ENCODE peak calls at places on chromosomes 3 and 15, in four cellular contexts. A is cardiac muscle cell; U is WERI-Rb-1; I is naive thymus-derived CD4-positive, alpha-beta T cell. X is an unnamed sample.

GRCh38 chr3:141561426-141562034 is 74.7 kb downstream of the RASA2 start:
- DNase-seq in A (peak; percentile 60), I (peak; percentile 73), U (peak; percentile 9), X (peak; percentile 27)

GRCh38 chr3:78601249-78601648 is 1166.5 kb downstream of the ROBO1 start:
- DNase-seq in U (no peak), A (no peak), I (no peak), X (no peak)

GRCh38 chr15:80636675-80637074 is 58.4 kb upstream of the ABHD17C start:
- DNase-seq in I (no peak), U (no peak), A (no peak), X (no peak)

GRCh38 chr3:42746455-42747450 is 26.3 kb downstream of the CCDC13 start:
- DNase-seq in A (peak; percentile 41), I (no peak), U (no peak), X (peak; percentile 34)

GRCh38 chr15:71455107-71455506 is 339.8 kb downstream of the THSD4 start:
- DNase-seq in U (no peak), I (no peak), A (no peak), X (no peak)

GRCh38 chr3:72536206-72536887 is 311.9 kb downstream of the SHQ1 start:
- DNase-seq in U (no peak), I (no peak), A (no peak), X (no peak)

GRCh38 chr3:134796313-134797079 is 1.4 kb downstream of the EPHB1 start:
- DNase-seq in A (peak; percentile 42), U (peak; percentile 70), I (no peak), X (no peak)

GRCh38 chr15:40891810-40892448 is 2.3 kb upstream of the VPS18 start:
- DNase-seq in U (peak; percentile 65), A (peak; percentile 63), I (no peak), X (peak; percentile 59)

GRCh38 chr3:191328963-191329653 is at the start of gene CCDC50:
- DNase-seq in U (peak; percentile 86), A (peak; percentile 85), I (peak; percentile 9), X (peak; percentile 89)

GRCh38 chr3:123349201-123349535 is 99.7 kb downstream of the ADCY5 start:
- DNase-seq in A (peak; percentile 36), I (no peak), U (no peak), X (no peak)
- H3K27me3 ChIP-seq in A (no peaks in the 10 kb centered on the region), I (no peaks in the 10 kb centered on the region), U (no peaks in the 10 kb centered on the region), X (no peaks in the 10 kb centered on the region)

DNA sequence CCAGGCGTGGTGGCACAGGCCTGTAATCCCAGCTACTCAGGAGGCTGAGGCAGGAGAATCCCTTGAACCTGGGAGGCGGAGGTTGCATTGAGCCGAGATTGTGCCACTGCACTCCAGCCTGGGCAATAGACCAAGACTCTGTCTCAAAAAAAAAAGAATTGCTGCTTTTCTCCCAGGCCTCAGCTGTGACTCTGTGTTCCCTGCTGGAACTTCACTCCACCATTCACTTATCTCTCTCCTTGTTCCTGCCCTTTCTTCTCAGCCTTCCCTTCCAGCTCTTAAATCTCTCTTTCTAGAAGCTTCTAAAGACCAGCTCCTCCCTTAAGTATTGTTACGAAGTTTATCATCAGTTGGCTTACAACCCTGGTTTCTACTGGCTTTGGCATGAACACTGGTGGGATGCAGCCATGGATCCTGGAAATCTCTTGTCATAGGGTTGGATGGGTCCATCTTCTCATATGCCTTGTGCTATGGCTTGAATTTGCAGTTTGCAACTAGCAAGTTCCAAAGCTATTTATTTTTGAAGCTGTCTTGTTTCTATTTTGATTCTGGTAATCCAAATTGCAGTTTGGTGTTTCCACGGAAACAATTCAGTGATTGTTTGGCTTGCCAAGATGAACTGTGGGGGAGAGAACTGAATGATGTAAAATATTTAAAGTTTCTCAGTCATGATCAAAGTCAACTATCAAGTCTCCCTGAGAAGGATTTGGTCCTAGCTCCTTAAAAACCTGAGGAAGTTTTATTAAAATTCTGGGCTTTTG is 10.4 kb downstream of the C3orf62 start:
- DNase-seq in A (no peak), I (no peak), U (no peak), X (no peak)
- H3K27ac ChIP-seq in A (no peak overlapping the region), I (no peak overlapping the region), U (no peak overlapping the region), X (no peak overlapping the region)

DNA sequence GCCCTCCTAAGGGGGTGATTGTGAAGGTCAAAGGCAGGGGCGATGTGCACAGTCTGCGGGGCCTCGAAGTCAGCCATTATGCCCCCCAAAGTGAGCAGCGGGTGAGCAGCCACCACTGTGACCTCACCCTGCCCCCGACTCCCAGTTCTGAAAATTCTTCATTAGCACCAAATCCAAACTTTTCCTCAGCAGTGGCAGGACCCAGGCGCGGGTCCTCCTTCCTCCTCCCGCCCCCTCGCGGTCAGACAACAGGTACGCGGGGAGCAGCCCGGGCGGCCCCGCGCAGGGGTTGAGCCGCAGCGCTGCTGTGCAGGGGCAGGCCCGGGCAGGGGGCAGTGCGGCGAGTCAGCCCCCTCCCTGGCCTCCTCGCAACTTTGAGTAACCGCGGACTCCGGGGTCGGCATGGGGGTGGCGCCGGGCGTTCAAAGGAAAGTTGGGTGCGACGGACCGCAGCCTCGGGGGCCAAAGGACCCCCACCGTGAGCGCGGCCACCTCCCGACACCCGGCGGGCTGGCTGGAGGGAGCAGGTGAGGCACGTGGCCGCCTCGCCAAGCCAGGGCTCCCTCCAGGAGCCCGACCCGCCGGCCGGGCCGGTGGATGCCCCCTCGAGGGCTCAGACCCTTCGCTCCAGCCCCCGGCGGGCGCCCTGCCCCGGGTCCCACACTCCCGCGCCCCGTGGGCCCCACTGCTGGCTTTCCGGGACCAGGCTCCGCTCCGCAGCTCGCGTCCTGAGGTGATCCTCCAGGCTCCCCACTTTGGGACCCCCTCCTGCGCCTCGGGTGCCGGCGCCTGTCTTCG is 49.4 kb upstream of the CCDC174 start:
- DNase-seq in I (no peak), U (peak; percentile 19), A (no peak), X (no peak)
- H3K27me3 ChIP-seq in I (no peaks in the 10 kb centered on the region), U (no peaks in the 10 kb centered on the region), A (peaks cover 46% of the 10 kb centered on the region), X (no peaks in the 10 kb centered on the region)

DNA sequence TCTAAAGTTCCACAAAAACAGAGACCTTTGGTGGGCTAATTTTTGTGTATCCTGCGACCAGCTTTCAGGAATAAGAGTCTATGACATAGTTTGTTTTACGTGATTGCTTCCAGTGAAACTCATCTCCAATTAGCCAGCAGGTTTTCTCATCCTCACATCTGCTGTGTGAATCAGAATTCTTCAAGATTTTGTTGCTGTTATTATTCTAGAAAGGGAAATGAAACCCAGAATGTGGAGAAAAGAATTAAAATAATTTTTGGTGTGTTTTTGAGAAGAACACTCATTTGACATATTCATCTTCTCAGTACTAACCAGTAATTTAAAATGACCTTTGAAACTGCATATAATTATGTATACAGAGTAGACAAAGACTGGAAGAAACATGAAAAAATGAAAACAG is 175.9 kb downstream of the USP13 start:
- DNase-seq in U (no peak), A (no peak), I (no peak), X (no peak)
- H3K27ac ChIP-seq in U (no peak overlapping the region), A (no peak overlapping the region), I (no peak overlapping the region), X (no peak overlapping the region)

GRCh38 chr3:9497821-9498565 is 55.6 kb downstream of the LHFPL4 start:
- DNase-seq in A (no peak), I (no peak), U (no peak), X (no peak)
- H3K27me3 ChIP-seq in A (peaks cover 25% of the 10 kb centered on the region), I (peaks cover 5% of the 10 kb centered on the region), U (no peaks in the 10 kb centered on the region), X (no peaks in the 10 kb centered on the region)

DNA sequence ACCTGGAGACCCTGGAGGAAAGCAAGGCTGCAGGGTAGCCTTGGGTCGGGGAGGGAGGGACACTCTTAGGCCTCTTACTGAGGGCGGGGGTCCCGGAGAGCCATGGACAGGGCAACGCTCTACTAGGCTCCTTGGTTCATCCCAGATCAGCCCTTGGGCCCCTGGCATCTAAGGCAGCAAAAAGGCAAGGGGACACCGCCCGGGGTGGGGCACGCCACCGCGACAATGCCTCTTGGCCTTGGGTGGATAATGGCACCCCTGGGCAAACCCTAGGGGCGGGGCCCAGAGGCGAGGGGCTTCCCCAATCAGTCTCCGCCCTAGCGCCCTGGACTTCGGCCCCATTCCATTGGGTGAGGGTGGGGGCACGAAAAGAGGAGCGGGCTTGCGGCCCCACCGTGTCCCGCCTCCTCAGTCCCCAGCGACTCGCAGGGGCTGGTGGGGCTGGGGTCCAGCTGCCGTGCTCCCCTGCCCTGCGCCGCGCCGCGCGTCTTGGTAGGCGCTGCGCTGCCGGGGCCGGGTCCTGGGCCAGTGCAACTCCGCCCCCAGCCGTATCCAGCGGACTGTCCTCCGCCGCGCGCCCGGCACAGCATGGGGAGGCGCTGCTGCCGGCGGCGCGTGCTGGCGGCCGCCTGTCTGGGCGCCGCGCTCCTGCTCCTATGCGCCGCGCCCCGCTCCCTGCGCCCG is at the start of gene CHST13:
- DNase-seq in I (no peak), A (peak; percentile 89), U (peak; percentile 68), X (peak; percentile 29)
- H3K27ac ChIP-seq in I (no peak within 1 kb of the TSS), A (no peak within 1 kb of the TSS), U (no peak within 1 kb of the TSS), X (no peak within 1 kb of the TSS)

X was measured in pancreas.